ENCODE peak calls at places on chromosomes 12 and 14, in six cellular contexts. Z is PC-3; T is HuH-7.5; Y is H54; X is SW480; A is activated CD4-positive, alpha-beta memory T cell treated with anti-CD3 and anti-CD28 coated beads for 36 hours. R is an unnamed sample.
A peak's percentile ranks its signal among the peaks of the same experiment; 100 is the strongest.

GRCh38 chr12:128794661-128795529 is 28.9 kb downstream of the SLC15A4 start:
- DNase-seq in A (no peak), Z (no peak), T (no peak), Y (no peak), X (no peak), R (no peak)

GRCh38 chr12:126038434-126038833 is 973.2 kb downstream of the AACS start:
- DNase-seq in A (no peak), Z (no peak), Y (no peak), T (no peak), X (no peak), R (no peak)

GRCh38 chr12:114701553-114701952 is 17.6 kb upstream of the TBX3 start:
- DNase-seq in A (no peak), Z (no peak), X (no peak), T (no peak), Y (no peak), R (no peak)

GRCh38 chr14:59585891-59586554 is 9.4 kb upstream of the CCDC175 start:
- DNase-seq in A (no peak), Y (no peak), X (no peak), Z (peak; percentile 28), T (no peak), R (no peak)

GRCh38 chr12:120229583-120230325 is 28.8 kb upstream of the RPLP0 start:
- DNase-seq in Z (peak; percentile 83), X (no peak), Y (no peak), A (no peak), T (no peak), R (no peak)

GRCh38 chr12:29158364-29158763 is 9.3 kb downstream of the FAR2 start:
- DNase-seq in A (no peak), Y (no peak), T (no peak), Z (no peak), X (no peak), R (no peak)

GRCh38 chr12:2376855-2377657 is 324.3 kb downstream of the CACNA1C start:
- DNase-seq in A (no peak), Z (no peak), Y (no peak), X (no peak), T (no peak), R (no peak)

GRCh38 chr14:36751116-36751515 is 89.5 kb downstream of the PAX9 start:
- DNase-seq in Z (peak; percentile 72), Y (no peak), T (no peak), A (no peak), X (no peak), R (no peak)

GRCh38 chr12:117903441-117903840 is 65.3 kb downstream of the KSR2 start:
- DNase-seq in X (no peak), Y (no peak), A (no peak), T (no peak), Z (no peak), R (no peak)

GRCh38 chr14:51865953-51866747 is 5.7 kb downstream of the GNG2 start:
- DNase-seq in T (no peak), X (no peak), A (peak; percentile 46), Y (no peak), Z (no peak), R (no peak)

GRCh38 chr12:27619308-27619707 is 76.9 kb upstream of the REP15 start:
- DNase-seq in Y (no peak), T (no peak), X (peak; percentile 97), Z (peak; percentile 99), A (no peak), R (peak; percentile 98)

GRCh38 chr14:104795781-104796681 is 483 bp upstream of the AKT1 start:
- DNase-seq in T (peak; percentile 90), A (peak; percentile 67), X (no peak), Z (peak; percentile 48), Y (peak; percentile 85), R (no peak)

GRCh38 chr12:108611884-108612415 is 14.1 kb upstream of the TMEM119 start:
- DNase-seq in Z (peak; percentile 88), Y (peak; percentile 83), X (peak; percentile 69), A (peak; percentile 75), T (no peak), R (no peak)

GRCh38 chr12:25529738-25530137 is 23.3 kb downstream of the LMNTD1 start:
- DNase-seq in Z (peak; percentile 33), T (no peak), A (no peak), Y (no peak), X (no peak), R (no peak)